ENCODE peak calls at places on chromosome 2, in ten cellular contexts. J is endothelial cell of umbilical vein, A is thyroid gland, C is H9, X is ovary, B is mammary epithelial cell, D is T-helper 17 cell, G is esophagus muscularis mucosa, K is MM.1S, T is aorta. E is an unnamed sample.
A peak's percentile ranks its signal among the peaks of the same experiment; 100 is the strongest.

GRCh38 chr2:241010531-241011295 is 12.3 kb downstream of the SNED1 start:
- DNase-seq in J (no peak), A (peak; percentile 72), C (no peak), X (no peak), B (no peak), D (no peak), G (no peak), K (no peak), T (no peak), E (no peak)

GRCh38 chr2:28447943-28448737 is 47.7 kb upstream of the PLB1 start:
- DNase-seq in J (no peak), A (no peak), C (no peak), X (no peak), B (peak; percentile 84), D (no peak), G (no peak), K (no peak), T (peak; percentile 26), E (no peak)

GRCh38 chr2:215772003-215772402 is 241.3 kb downstream of the MREG start:
- DNase-seq in J (peak; percentile 83), A (peak; percentile 10), C (no peak), X (no peak), B (no peak), D (no peak), G (no peak), K (no peak), T (no peak), E (no peak)

GRCh38 chr2:109242654-109243331 is 113.8 kb downstream of the SH3RF3 start:
- DNase-seq in J (peak; percentile 81), A (no peak), C (no peak), X (no peak), B (peak; percentile 6), D (no peak), G (no peak), K (no peak), T (peak; percentile 67), E (peak; percentile 91)

GRCh38 chr2:62307469-62308389 is 111.8 kb downstream of the B3GNT2 start:
- DNase-seq in J (no peak), A (peak; percentile 71), C (no peak), X (no peak), B (no peak), D (no peak), G (no peak), K (no peak), T (no peak), E (no peak)

GRCh38 chr2:201118957-201119848 is 3.2 kb downstream of the CFLAR start:
- DNase-seq in J (peak; percentile 68), A (no peak), C (no peak), X (no peak), B (no peak), D (no peak), G (no peak), K (peak; percentile 63), T (no peak), E (no peak)

GRCh38 chr2:114688241-114688640 is 245.8 kb downstream of the DPP10 start:
- DNase-seq in J (no peak), A (no peak), C (no peak), X (no peak), B (no peak), D (no peak), G (no peak), K (no peak), T (no peak), E (no peak)

GRCh38 chr2:29573602-29574001 is 347.8 kb downstream of the ALK start:
- DNase-seq in J (no peak), A (no peak), C (no peak), X (no peak), B (no peak), D (no peak), G (no peak), K (no peak), T (no peak), E (peak; percentile 8)

GRCh38 chr2:128774320-128775063 is 455.8 kb upstream of the HS6ST1 start:
- DNase-seq in J (no peak), A (no peak), C (no peak), X (peak; percentile 31), B (no peak), D (no peak), G (no peak), K (no peak), T (peak; percentile 24), E (peak; percentile 28)

GRCh38 chr2:230909841-230910545 is 15.0 kb downstream of the GPR55 start:
- DNase-seq in J (no peak), A (no peak), C (peak; percentile 13), X (no peak), B (no peak), D (no peak), G (no peak), K (no peak), T (peak; percentile 19), E (no peak)

GRCh38 chr2:207113403-207113802 is 52.3 kb downstream of the KLF7 start:
- DNase-seq in J (no peak), A (no peak), C (no peak), X (no peak), B (no peak), D (no peak), G (no peak), K (no peak), T (no peak), E (no peak)

GRCh38 chr2:10790228-10790973 is 22.2 kb downstream of the PDIA6 start:
- DNase-seq in J (no peak), A (no peak), C (no peak), X (no peak), B (no peak), D (no peak), G (no peak), K (peak; percentile 89), T (no peak), E (no peak)

GRCh38 chr2:198756166-198756565 is 701.6 kb downstream of the SATB2 start:
- DNase-seq in J (no peak), A (no peak), C (no peak), X (no peak), B (no peak), D (no peak), G (no peak), K (no peak), T (no peak), E (no peak)

GRCh38 chr2:27716301-27717069 is 52.8 kb downstream of the SLC4A1AP start:
- DNase-seq in J (no peak), A (no peak), C (peak; percentile 59), X (no peak), B (no peak), D (no peak), G (no peak), K (peak; percentile 31), T (no peak), E (no peak)

GRCh38 chr2:56871641-56872040 is 687.9 kb downstream of the CCDC85A start:
- DNase-seq in J (no peak), A (no peak), C (no peak), X (no peak), B (no peak), D (no peak), G (no peak), K (no peak), T (no peak), E (no peak)

GRCh38 chr2:95220449-95220848 is 13.1 kb downstream of the ZNF892 start:
- DNase-seq in J (no peak), A (no peak), C (no peak), X (no peak), B (no peak), D (no peak), G (no peak), K (no peak), T (no peak), E (no peak)
- H3K9me3 ChIP-seq in J (peaks cover 4% of the 10 kb centered on the region), A (no peaks in the 10 kb centered on the region), C (peaks cover 40% of the 10 kb centered on the region), X (peaks cover 7% of the 10 kb centered on the region), B (peaks cover 52% of the 10 kb centered on the region), D (peaks cover 40% of the 10 kb centered on the region), G (peaks cover 93% of the 10 kb centered on the region), K (peaks cover 5% of the 10 kb centered on the region), T (peaks cover 24% of the 10 kb centered on the region), E (peaks cover 19% of the 10 kb centered on the region)

GRCh38 chr2:2769481-2770431 is 438.7 kb upstream of the MYT1L start:
- DNase-seq in J (no peak), A (peak; percentile 20), C (no peak), X (no peak), B (no peak), D (no peak), G (no peak), K (no peak), T (no peak), E (no peak)
- H3K9me3 ChIP-seq in J (peaks cover 6% of the 10 kb centered on the region), A (no peaks in the 10 kb centered on the region), C (no peaks in the 10 kb centered on the region), X (no peaks in the 10 kb centered on the region), B (peaks cover 8% of the 10 kb centered on the region), D (no peaks in the 10 kb centered on the region), G (no peaks in the 10 kb centered on the region), K (no peaks in the 10 kb centered on the region), T (no peaks in the 10 kb centered on the region), E (peaks cover 19% of the 10 kb centered on the region)

GRCh38 chr2:239569401-239570090 is 168.7 kb upstream of the HDAC4 start:
- DNase-seq in J (no peak), A (no peak), C (no peak), X (no peak), B (no peak), D (no peak), G (no peak), K (no peak), T (peak; percentile 31), E (no peak)
- H3K9me3 ChIP-seq in J (peaks cover 2% of the 10 kb centered on the region), A (no peaks in the 10 kb centered on the region), C (no peaks in the 10 kb centered on the region), X (no peaks in the 10 kb centered on the region), B (peaks cover 24% of the 10 kb centered on the region), D (no peaks in the 10 kb centered on the region), G (no peaks in the 10 kb centered on the region), K (no peaks in the 10 kb centered on the region), T (no peaks in the 10 kb centered on the region), E (no peaks in the 10 kb centered on the region)

GRCh38 chr2:25654801-25655200 is 18.6 kb downstream of the DTNB start:
- DNase-seq in J (no peak), A (no peak), C (no peak), X (no peak), B (no peak), D (no peak), G (no peak), K (no peak), T (no peak), E (no peak)

GRCh38 chr2:25651066-25651465 is 22.3 kb downstream of the DTNB start:
- DNase-seq in J (peak; percentile 96), A (no peak), C (no peak), X (no peak), B (peak; percentile 25), D (no peak), G (no peak), K (no peak), T (no peak), E (no peak)

GRCh38 chr2:25651782-25652455 is 21.5 kb downstream of the DTNB start:
- DNase-seq in J (peak; percentile 23), A (no peak), C (no peak), X (no peak), B (peak; percentile 27), D (no peak), G (no peak), K (no peak), T (no peak), E (no peak)

GRCh38 chr2:25649790-25650189 is 23.6 kb downstream of the DTNB start:
- DNase-seq in J (no peak), A (no peak), C (no peak), X (no peak), B (no peak), D (no peak), G (no peak), K (no peak), T (no peak), E (no peak)

DNA sequence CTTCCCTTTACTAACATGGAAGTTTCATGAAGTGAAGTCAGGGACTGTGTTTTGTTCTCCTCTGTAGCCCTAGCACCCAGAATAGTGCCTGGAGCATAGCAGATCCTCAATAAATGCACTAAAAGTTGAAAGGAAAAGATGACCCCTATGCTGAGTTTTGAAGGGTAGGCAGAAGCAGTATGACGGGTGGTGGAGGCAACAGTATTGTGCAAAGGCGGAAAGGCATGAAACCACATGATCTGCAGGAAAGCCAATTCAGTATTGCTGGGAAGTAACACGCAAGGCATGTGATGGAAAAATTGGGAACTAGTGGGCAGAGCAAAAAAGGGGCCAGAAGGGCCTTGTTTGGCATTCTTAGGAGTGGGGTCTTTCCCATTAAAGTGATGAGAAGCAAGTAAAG is 23.1 kb downstream of the DTNB start:
- DNase-seq in J (no peak), A (no peak), C (no peak), X (no peak), B (no peak), D (no peak), G (no peak), K (no peak), T (peak; percentile 52), E (no peak)
- H3K9me3 ChIP-seq in J (no peaks in the 10 kb centered on the region), A (no peaks in the 10 kb centered on the region), C (no peaks in the 10 kb centered on the region), X (no peaks in the 10 kb centered on the region), B (no peaks in the 10 kb centered on the region), D (no peaks in the 10 kb centered on the region), G (no peaks in the 10 kb centered on the region), K (no peaks in the 10 kb centered on the region), T (no peaks in the 10 kb centered on the region), E (no peaks in the 10 kb centered on the region)